ENCODE peak calls at places on chromosomes 7 and 10, in five cellular contexts. L is stimulated activated CD4-positive, alpha-beta T cell treated with anti-CD3 and anti-CD28 coated beads, TNF-alpha, amount 100 ng/mL, for 4 hours; N is activated naive CD8-positive, alpha-beta T cell treated with anti-CD3 and anti-CD28 coated beads, Interleukin-2, amount 50 U/mL, for 24 hours; E is aorta; F is non-pigmented ciliary epithelial cell. I is an unnamed sample.

GRCh38 chr10:86258940-86259339 is 107.7 kb downstream of the GRID1 start:
- DNase-seq in N (no peak), E (no peak), L (no peak), F (no peak), I (no peak)

GRCh38 chr7:73678862-73679261 is 4.4 kb downstream of the DNAJC30 start:
- DNase-seq in N (no peak), E (no peak), L (no peak), F (no peak), I (no peak)

GRCh38 chr10:111972109-111972508 is 211.5 kb downstream of the GPAM start:
- DNase-seq in N (no peak), L (no peak), F (no peak), E (no peak), I (no peak)

GRCh38 chr7:107874605-107875446 is 16.2 kb upstream of the DLD start:
- DNase-seq in N (peak), L (no peak), F (no peak), E (no peak), I (peak)

GRCh38 chr10:100186813-100187212 is 984 bp upstream of the ERLIN1 start:
- DNase-seq in L (no peak), N (peak), F (no peak), E (no peak), I (peak)

GRCh38 chr7:97016392-97017196 is 8.0 kb downstream of the DLX5 start:
- DNase-seq in N (no peak), L (no peak), F (no peak), E (no peak), I (no peak)

GRCh38 chr7:18345641-18346234 is 149.8 kb upstream of the HDAC9 start:
- DNase-seq in E (no peak), F (no peak), N (peak), L (no peak), I (peak)

GRCh38 chr10:105358911-105359310 is 717.8 kb downstream of the SORCS3 start:
- DNase-seq in L (no peak), F (no peak), E (no peak), N (no peak), I (no peak)

GRCh38 chr10:61894150-61894549 is 7.3 kb upstream of the ARID5B start:
- DNase-seq in E (no peak), F (no peak), L (no peak), N (peak), I (peak)

GRCh38 chr7:152911904-152912303 is 152.4 kb downstream of the ACTR3B start:
- DNase-seq in L (no peak), N (no peak), F (no peak), E (no peak), I (no peak)

GRCh38 chr10:130858626-130859025 is 452.9 kb downstream of the TCERG1L start:
- DNase-seq in L (no peak), N (no peak), F (no peak), E (no peak), I (no peak)

GRCh38 chr7:77351539-77352004 is 64.6 kb downstream of the GSAP start:
- DNase-seq in E (no peak), N (peak), L (peak), F (no peak), I (peak)

GRCh38 chr10:77290528-77291155 is 347.0 kb downstream of the KCNMA1 start:
- DNase-seq in F (peak), N (no peak), L (no peak), E (no peak), I (no peak)

GRCh38 chr7:121328508-121329459 is at the start of gene WNT16:
- DNase-seq in F (no peak), E (no peak), L (no peak), N (peak), I (peak)

GRCh38 chr7:50704844-50705243 is 77.9 kb downstream of the GRB10 start:
- DNase-seq in N (no peak), F (no peak), E (no peak), L (no peak), I (no peak)

GRCh38 chr7:112987171-112987570 is 99.5 kb downstream of the GPR85 start:
- DNase-seq in L (no peak), F (no peak), E (no peak), N (no peak), I (no peak)

GRCh38 chr10:132467464-132468149 is 70.0 kb upstream of the INPP5A start:
- DNase-seq in N (no peak), E (peak), L (no peak), F (no peak), I (no peak)

GRCh38 chr7:100692578-100692961 is 1.5 kb downstream of the GIGYF1 start:
- DNase-seq in N (no peak), F (no peak), E (no peak), L (no peak), I (no peak)

GRCh38 chr10:122068844-122069243 is 79.9 kb downstream of the TACC2 start:
- DNase-seq in N (no peak), F (no peak), E (no peak), L (no peak), I (no peak)

GRCh38 chr10:43739171-43739570 is 90.5 kb upstream of the ZNF32 start:
- DNase-seq in N (no peak), F (no peak), E (no peak), L (no peak), I (no peak)

GRCh38 chr10:123704076-123704475 is 37.9 kb downstream of the GPR26 start:
- DNase-seq in E (no peak), L (no peak), F (no peak), N (no peak), I (no peak)

GRCh38 chr10:3406556-3406955 is 234.0 kb upstream of the PITRM1 start:
- DNase-seq in N (no peak), F (no peak), E (no peak), L (no peak), I (no peak)

GRCh38 chr10:20633721-20634120 is 263.4 kb downstream of the NEBL start:
- DNase-seq in F (no peak), N (no peak), E (no peak), L (no peak), I (no peak)

GRCh38 chr10:126945351-126946035 is 40.3 kb downstream of the DOCK1 start:
- DNase-seq in E (no peak), F (no peak), L (no peak), N (no peak), I (no peak)

GRCh38 chr7:5117095-5117970 is 71.7 kb downstream of the RBAK start:
- DNase-seq in L (no peak), N (no peak), F (no peak), E (no peak), I (no peak)

GRCh38 chr7:44222074-44222473 is 21.3 kb downstream of the YKT6 start:
- DNase-seq in N (no peak), F (no peak), L (no peak), E (peak), I (no peak)